ENCODE peak calls at places on chromosomes 3 and 15, in seven cellular contexts. C is retinal pigment epithelial cell, J is transverse colon, W is BJ, B is IMR-90, N is GM10248, U is WTC11. O is an unnamed sample.

GRCh38 chr3:16618721-16619120 is 13.5 kb upstream of the DAZL start:
- DNase-seq in W (peak; percentile 4), B (peak; percentile 16), J (no peak), C (no peak), N (no peak), U (no peak), O (peak; percentile 66)

GRCh38 chr3:4834403-4834866 is 144.8 kb upstream of the BHLHE40 start:
- DNase-seq in N (peak; percentile 61), U (no peak), W (no peak), B (peak; percentile 17), C (no peak), J (peak; percentile 72), O (no peak)

GRCh38 chr3:169813757-169814517 is 1.2 kb upstream of the LRRC34 start:
- DNase-seq in U (peak; percentile 71), W (no peak), N (peak; percentile 76), C (no peak), B (no peak), J (peak; percentile 75), O (peak; percentile 10)

GRCh38 chr3:16302082-16302631 is 37.1 kb downstream of the OXNAD1 start:
- DNase-seq in C (no peak), N (no peak), J (no peak), W (no peak), B (no peak), U (no peak), O (no peak)

GRCh38 chr15:98805434-98806274 is 157.3 kb downstream of the IGF1R start:
- DNase-seq in N (no peak), J (peak; percentile 35), U (peak; percentile 32), B (peak; percentile 7), W (no peak), C (no peak), O (no peak)

GRCh38 chr3:126607214-126607908 is 47.6 kb downstream of the TXNRD3 start:
- DNase-seq in N (no peak), U (no peak), B (peak; percentile 77), J (no peak), C (no peak), W (peak; percentile 7), O (peak; percentile 62)

GRCh38 chr3:178392553-178392952 is 143.7 kb upstream of the KCNMB2 start:
- DNase-seq in C (peak; percentile 93), J (no peak), N (no peak), B (peak; percentile 52), W (no peak), U (no peak), O (peak; percentile 87)

GRCh38 chr3:33091746-33092145 is 5.2 kb downstream of the GLB1 start:
- DNase-seq in N (no peak), B (no peak), C (no peak), U (no peak), J (no peak), W (no peak), O (no peak)

GRCh38 chr3:186930639-186931486 is 537 bp downstream of the ST6GAL1 start:
- DNase-seq in U (peak; percentile 87), J (peak; percentile 75), B (peak; percentile 34), N (peak; percentile 77), C (no peak), W (no peak), O (peak; percentile 66)

GRCh38 chr3:122572940-122573412 is 4.5 kb upstream of the PARP15 start:
- DNase-seq in J (no peak), C (peak; percentile 55), B (peak; percentile 41), W (no peak), N (peak; percentile 49), U (no peak), O (peak; percentile 51)

GRCh38 chr3:195809291-195809785 is 2.4 kb downstream of the MUC4 start:
- DNase-seq in J (peak; percentile 79), U (peak; percentile 49), N (no peak), W (no peak), B (no peak), C (no peak), O (no peak)

GRCh38 chr15:34046471-34047145 is 7.6 kb upstream of the AVEN start:
- DNase-seq in B (no peak), C (no peak), J (no peak), W (no peak), N (no peak), U (no peak), O (no peak)

GRCh38 chr15:82556315-82557035 is 16.2 kb upstream of the RPS17 start:
- DNase-seq in W (no peak), C (no peak), J (no peak), U (no peak), B (no peak), N (no peak), O (no peak)

GRCh38 chr3:8307545-8308110 is 194.0 kb upstream of the LMCD1 start:
- DNase-seq in N (no peak), U (no peak), B (no peak), W (no peak), C (no peak), J (no peak), O (no peak)

GRCh38 chr3:123861081-123861836 is 22.9 kb downstream of the MYLK start:
- DNase-seq in C (no peak), W (no peak), J (no peak), B (no peak), N (no peak), U (no peak), O (no peak)

GRCh38 chr3:161890147-161890625 is 393.6 kb downstream of the OTOL1 start:
- DNase-seq in W (peak; percentile 93), N (no peak), C (peak; percentile 69), U (no peak), J (peak; percentile 16), B (peak; percentile 95), O (peak; percentile 97)

GRCh38 chr3:169657351-169658124 is 6.0 kb downstream of the MECOM start:
- DNase-seq in W (no peak), J (no peak), U (no peak), N (no peak), B (no peak), C (no peak), O (no peak)

GRCh38 chr15:64574220-64574994 is 114.0 kb downstream of the ZNF609 start:
- DNase-seq in U (no peak), W (no peak), N (no peak), J (no peak), C (no peak), B (peak; percentile 75), O (peak; percentile 39)

GRCh38 chr15:31327674-31328424 is 1.2 kb downstream of the KLF13 start:
- DNase-seq in U (no peak), J (peak; percentile 82), B (peak; percentile 19), C (no peak), N (peak; percentile 63), W (no peak), O (peak; percentile 43)

GRCh38 chr3:94159062-94159726 is 96.3 kb downstream of the NSUN3 start:
- DNase-seq in J (no peak), B (peak; percentile 4), U (no peak), C (peak; percentile 61), W (peak; percentile 1), N (no peak), O (peak; percentile 82)

GRCh38 chr15:31312220-31312619 is 14.4 kb upstream of the KLF13 start:
- DNase-seq in B (no peak), N (no peak), C (no peak), W (no peak), J (no peak), U (no peak), O (no peak)

GRCh38 chr3:111012388-111013248 is 59.0 kb upstream of the NECTIN3 start:
- DNase-seq in U (peak; percentile 40), J (no peak), N (no peak), W (no peak), C (no peak), B (no peak), O (no peak)

GRCh38 chr3:30073622-30074021 is 532.8 kb upstream of the TGFBR2 start:
- DNase-seq in J (peak; percentile 54), U (no peak), B (peak; percentile 3), C (peak; percentile 3), W (no peak), N (no peak), O (peak; percentile 6)

GRCh38 chr15:76337739-76338554 is 1.4 kb downstream of the ISL2 start:
- DNase-seq in B (no peak), N (no peak), W (no peak), U (peak; percentile 51), C (no peak), J (peak; percentile 25), O (no peak)

GRCh38 chr3:180802837-180803236 is 109.6 kb upstream of the FXR1 start:
- DNase-seq in W (no peak), J (no peak), C (no peak), B (peak; percentile 4), N (no peak), U (no peak), O (peak; percentile 43)

GRCh38 chr3:180808823-180809575 is 103.5 kb upstream of the FXR1 start:
- DNase-seq in W (no peak), U (no peak), B (no peak), N (no peak), C (no peak), J (no peak), O (no peak)

DNA sequence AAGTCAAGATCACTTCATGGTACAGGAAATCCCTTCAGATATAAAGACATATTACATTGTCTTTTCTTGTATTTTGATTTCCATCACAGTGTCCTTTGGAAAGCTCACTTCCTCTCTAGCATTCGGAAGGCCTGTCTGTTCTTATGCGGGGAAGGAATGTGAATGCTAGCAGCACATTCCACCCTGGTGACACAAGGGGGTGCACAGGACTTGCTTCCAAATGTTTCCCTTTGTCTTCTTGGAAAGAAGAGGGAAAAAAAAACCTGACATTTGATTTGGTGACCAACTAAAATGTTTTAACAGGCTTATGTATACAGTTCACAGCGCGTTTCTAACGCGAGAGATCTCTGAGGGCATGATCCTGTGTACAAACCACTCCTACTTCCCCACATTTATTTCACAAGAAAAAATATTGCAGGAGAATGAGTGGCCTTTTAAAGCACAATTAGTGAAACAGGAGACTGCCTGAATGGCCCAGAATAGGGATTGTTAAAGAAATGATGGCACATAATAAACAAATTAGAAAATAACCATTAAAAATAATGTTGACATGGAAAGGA is 107.5 kb upstream of the FXR1 start:
- DNase-seq in N (no peak), W (no peak), U (peak; percentile 67), B (peak; percentile 9), C (peak; percentile 6), J (no peak), O (peak; percentile 70)
- TF ChIP-seq CTCF in N (no peak), W (peak; percentile 22), U (no peak), B (no peak), C (peak; percentile 59), J (no peak), O (peak; percentile 51)

GRCh38 chr3:189567322-189567721 is 63.9 kb upstream of the TP63 start:
- DNase-seq in J (no peak), B (no peak), N (no peak), W (no peak), C (no peak), U (no peak), O (no peak)
- TF ChIP-seq CTCF in J (no peak), B (no peak), N (no peak), W (no peak), C (no peak), U (no peak), O (no peak)

DNA sequence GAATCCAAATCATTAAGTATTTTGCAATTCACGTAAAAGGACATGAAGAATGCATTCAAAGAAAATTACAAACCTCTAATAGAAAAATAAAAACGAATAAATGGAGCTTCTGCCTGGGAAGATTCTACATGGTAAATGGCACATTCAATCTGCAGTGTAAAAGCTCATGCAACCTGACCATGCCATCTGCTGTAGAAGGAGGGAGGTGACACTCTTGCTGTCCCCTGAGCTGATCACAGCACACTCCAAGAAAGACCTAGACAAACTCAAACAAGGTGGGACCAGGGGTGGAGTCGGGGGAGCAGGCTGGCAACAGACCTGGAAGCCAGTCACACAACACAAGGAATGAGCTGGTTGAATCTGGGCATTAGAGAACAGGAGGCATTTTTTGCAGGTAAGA is 101.8 kb downstream of the BDH1 start:
- DNase-seq in U (no peak), J (peak; percentile 28), W (no peak), N (peak; percentile 31), B (no peak), C (no peak), O (peak; percentile 36)
- TF ChIP-seq CTCF in U (no peak), J (no peak), W (peak; percentile 34), N (peak; percentile 60), B (no peak), C (peak; percentile 39), O (peak; percentile 19)

GRCh38 chr3:141362736-141363135 is 5.6 kb upstream of the ZBTB38 start:
- DNase-seq in C (no peak), B (no peak), W (no peak), U (no peak), J (no peak), N (no peak), O (no peak)
- TF ChIP-seq CTCF in C (no peak), B (no peak), W (no peak), U (no peak), J (no peak), N (no peak), O (no peak)

O was measured in fibroblast of pulmonary artery.